ENCODE peak calls at places on chromosome 12, in six cellular contexts. G, H, J, K, S and D are unnamed samples.
A peak's percentile ranks its signal among the peaks of the same experiment; 100 is the strongest.

GRCh38 chr12:53963434-53964314 is 9.0 kb downstream of the HOXC12 start:
- DNase-seq in G (no peak), H (no peak), J (no peak), K (no peak), S (no peak), D (no peak)

GRCh38 chr12:46402451-46402850 is 29.9 kb upstream of the SLC38A2 start:
- DNase-seq in G (peak; percentile 78), H (peak; percentile 41), J (no peak), K (no peak), S (peak; percentile 55), D (no peak)

GRCh38 chr12:85825751-85826150 is 10.5 kb downstream of the RASSF9 start:
- DNase-seq in G (no peak), H (no peak), J (no peak), K (no peak), S (peak; percentile 89), D (no peak)

GRCh38 chr12:93311827-93312226 is 65.9 kb upstream of the NUDT4 start:
- DNase-seq in G (no peak), H (no peak), J (no peak), K (no peak), S (no peak), D (no peak)

GRCh38 chr12:111393700-111394275 is 11.9 kb upstream of the SH2B3 start:
- DNase-seq in G (peak; percentile 56), H (no peak), J (peak; percentile 42), K (no peak), S (no peak), D (no peak)

GRCh38 chr12:119949145-119949544 is 39.9 kb upstream of the BICDL1 start:
- DNase-seq in G (no peak), H (no peak), J (no peak), K (no peak), S (no peak), D (no peak)

GRCh38 chr12:113896194-113896593 is 69.9 kb downstream of the RBM19 start:
- DNase-seq in G (no peak), H (no peak), J (peak; percentile 44), K (peak; percentile 88), S (no peak), D (no peak)

GRCh38 chr12:1054103-1054838 is 63.2 kb downstream of the ERC1 start:
- DNase-seq in G (no peak), H (no peak), J (no peak), K (peak; percentile 63), S (no peak), D (no peak)

GRCh38 chr12:21527451-21528180 is 1.5 kb downstream of the SPX start:
- DNase-seq in G (peak; percentile 62), H (peak; percentile 25), J (peak; percentile 20), K (peak; percentile 85), S (peak; percentile 55), D (peak; percentile 97)

GRCh38 chr12:104998423-104999346 is 12.6 kb downstream of the NOPCHAP1 start:
- DNase-seq in G (no peak), H (peak; percentile 76), J (no peak), K (no peak), S (no peak), D (no peak)

GRCh38 chr12:114698566-114699163 is 14.7 kb upstream of the TBX3 start:
- DNase-seq in G (no peak), H (no peak), J (no peak), K (no peak), S (no peak), D (no peak)

GRCh38 chr12:46386877-46387629 is 14.5 kb upstream of the SLC38A2 start:
- DNase-seq in G (peak; percentile 77), H (no peak), J (no peak), K (no peak), S (no peak), D (peak; percentile 75)

GRCh38 chr12:76762556-76762955 is 1.4 kb upstream of the ZDHHC17 start:
- DNase-seq in G (no peak), H (no peak), J (no peak), K (peak; percentile 59), S (no peak), D (no peak)

GRCh38 chr12:93632383-93632782 is 44.8 kb upstream of the CRADD start:
- DNase-seq in G (no peak), H (no peak), J (no peak), K (no peak), S (no peak), D (no peak)

GRCh38 chr12:47889040-47889439 is 15.8 kb downstream of the VDR start:
- DNase-seq in G (no peak), H (peak; percentile 15), J (no peak), K (no peak), S (no peak), D (no peak)

GRCh38 chr12:48105321-48105866 is 485 bp downstream of the SENP1 start:
- DNase-seq in G (no peak), H (no peak), J (peak; percentile 19), K (no peak), S (peak; percentile 53), D (peak; percentile 84)

GRCh38 chr12:81758421-81759214 is 532 bp downstream of the PPFIA2 start:
- DNase-seq in G (peak; percentile 22), H (no peak), J (no peak), K (peak; percentile 16), S (no peak), D (no peak)

GRCh38 chr12:104524433-104524832 is 67.7 kb downstream of the CHST11 start:
- DNase-seq in G (no peak), H (no peak), J (no peak), K (no peak), S (no peak), D (no peak)

GRCh38 chr12:20154060-20154459 is 214.3 kb upstream of the PDE3A start:
- DNase-seq in G (peak; percentile 52), H (no peak), J (no peak), K (no peak), S (no peak), D (no peak)

GRCh38 chr12:119749666-119750065 is 81.7 kb downstream of the PRKAB1 start:
- DNase-seq in G (peak; percentile 13), H (no peak), J (no peak), K (no peak), S (no peak), D (no peak)

GRCh38 chr12:91387461-91388134 is 205.0 kb upstream of the DCN start:
- DNase-seq in G (no peak), H (no peak), J (no peak), K (no peak), S (no peak), D (no peak)

GRCh38 chr12:5040368-5040767 is 3.3 kb upstream of the KCNA5 start:
- DNase-seq in G (no peak), H (no peak), J (no peak), K (no peak), S (no peak), D (no peak)

GRCh38 chr12:13099066-13099909 is 4.2 kb downstream of the GSG1 start:
- DNase-seq in G (peak; percentile 63), H (no peak), J (no peak), K (no peak), S (no peak), D (peak; percentile 48)

GRCh38 chr12:64169999-64170398 is 52.1 kb downstream of the KICS2 start:
- DNase-seq in G (no peak), H (no peak), J (no peak), K (no peak), S (peak; percentile 60), D (no peak)

GRCh38 chr12:85310456-85311076 is 30.5 kb downstream of the ALX1 start:
- DNase-seq in G (peak; percentile 4), H (no peak), J (no peak), K (no peak), S (no peak), D (peak; percentile 60)

GRCh38 chr12:28814246-28814645 is 334.8 kb upstream of the FAR2 start:
- DNase-seq in G (no peak), H (no peak), J (peak; percentile 51), K (no peak), S (peak; percentile 94), D (no peak)

GRCh38 chr12:9742665-9743064 is 9.8 kb upstream of the CLECL1 start:
- DNase-seq in G (no peak), H (no peak), J (no peak), K (no peak), S (no peak), D (no peak)

GRCh38 chr12:31742891-31743290 is 14.1 kb upstream of the AMN1 start:
- DNase-seq in G (no peak), H (no peak), J (no peak), K (no peak), S (no peak), D (peak; percentile 78)
- H3K9ac ChIP-seq in G (no peak overlapping the region), H (no peak overlapping the region), J (peak overlapping the region; percentile 1), K (no peak overlapping the region), S (no peak overlapping the region), D (no peak overlapping the region)

DNA sequence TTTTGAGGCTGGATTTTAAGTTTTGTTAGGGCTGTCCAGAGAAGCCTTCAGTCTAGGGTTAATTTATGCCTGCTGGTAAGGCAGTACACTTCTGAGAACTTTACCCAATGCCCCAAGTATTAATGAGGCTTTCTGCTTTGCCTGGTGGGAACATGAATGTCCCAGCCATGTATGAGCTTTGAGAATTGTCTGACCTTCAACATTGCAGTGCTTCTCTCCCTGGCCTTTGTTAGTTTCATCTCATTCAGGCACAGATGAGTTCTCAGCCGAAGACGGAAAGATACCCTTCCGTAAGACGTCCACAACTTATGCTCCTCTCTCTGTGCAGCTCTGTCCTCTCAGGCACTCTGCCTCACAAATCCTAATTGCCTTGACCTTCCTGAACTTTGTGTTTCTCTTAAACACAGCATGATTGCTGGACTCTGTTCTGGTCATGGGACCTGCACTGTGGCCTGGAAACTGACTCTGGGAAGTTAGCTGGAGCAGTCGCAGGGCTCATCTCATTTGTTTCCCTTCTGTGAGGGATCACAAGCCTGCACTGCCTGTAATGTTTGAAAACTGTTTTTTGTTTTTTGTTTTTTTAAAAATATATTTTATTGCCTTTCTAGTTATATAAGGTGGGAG is 15.7 kb downstream of the CHPT1 start:
- DNase-seq in G (peak; percentile 61), H (peak; percentile 77), J (no peak), K (no peak), S (no peak), D (no peak)
- H3K9ac ChIP-seq in G (peak overlapping the region; percentile 76), H (peak overlapping the region; percentile 41), J (no peak overlapping the region), K (no peak overlapping the region), S (no peak overlapping the region), D (no peak overlapping the region)

GRCh38 chr12:117125275-117125613 is 26.0 kb upstream of the TESC start:
- DNase-seq in G (peak; percentile 70), H (no peak), J (no peak), K (no peak), S (no peak), D (no peak)
- H3K9ac ChIP-seq in G (no peak overlapping the region), H (no peak overlapping the region), J (no peak overlapping the region), K (no peak overlapping the region), S (no peak overlapping the region), D (no peak overlapping the region)

GRCh38 chr12:65823481-65824313 is 586 bp upstream of the HMGA2 start:
- DNase-seq in G (peak; percentile 67), H (peak; percentile 77), J (no peak), K (no peak), S (peak; percentile 81), D (no peak)

GRCh38 chr12:65826513-65827171 is 2.4 kb downstream of the HMGA2 start:
- DNase-seq in G (peak; percentile 57), H (peak; percentile 18), J (no peak), K (no peak), S (peak; percentile 71), D (no peak)

GRCh38 chr12:65824314-65824563 is at the start of gene HMGA2:
- DNase-seq in G (no peak), H (peak; percentile 61), J (no peak), K (no peak), S (no peak), D (no peak)

GRCh38 chr12:65825573-65826512 is 1.6 kb downstream of the HMGA2 start:
- DNase-seq in G (peak; percentile 56), H (peak; percentile 40), J (no peak), K (no peak), S (no peak), D (no peak)

DNA sequence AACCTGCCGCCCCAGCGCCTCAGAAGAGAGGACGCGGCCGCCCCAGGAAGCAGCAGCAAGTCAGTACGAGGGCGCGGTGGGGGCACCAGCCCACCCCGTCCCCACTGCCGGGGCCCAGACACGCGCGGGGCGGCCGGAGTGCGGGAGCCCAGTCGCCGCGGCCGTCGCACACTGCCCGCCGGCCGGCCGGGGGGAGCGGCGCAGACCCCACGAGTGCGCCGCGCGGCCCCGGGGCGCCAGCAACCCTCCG is 965 bp downstream of the HMGA2 start:
- DNase-seq in G (no peak), H (no peak), J (no peak), K (no peak), S (no peak), D (no peak)
- H3K9ac ChIP-seq in G (peak overlapping the region; percentile 100), H (peak overlapping the region; percentile 88), J (peak overlapping the region; percentile 99), K (peak overlapping the region; percentile 92), S (peak overlapping the region; percentile 98), D (no peak overlapping the region)